ENCODE peak calls at places on chromosome 17, in nine cellular contexts. E, L, N, J, O, K, C, B and M are unnamed samples.

GRCh38 chr17:76004750-76005262 is 4.2 kb downstream of the CDK3 start:
- DNase-seq in E (no peak), L (no peak), N (no peak), J (no peak), O (no peak), K (no peak), C (no peak), B (no peak), M (no peak)

GRCh38 chr17:8647202-8647601 is 16.7 kb upstream of the MYH10 start:
- DNase-seq in E (no peak), L (no peak), N (no peak), J (no peak), O (no peak), K (no peak), C (no peak), B (no peak), M (no peak)

GRCh38 chr17:40297511-40297910 is 9.8 kb downstream of the CDC6 start:
- DNase-seq in E (no peak), L (no peak), N (no peak), J (no peak), O (no peak), K (no peak), C (no peak), B (no peak), M (no peak)

GRCh38 chr17:72730091-72730490 is 362.4 kb downstream of the SLC39A11 start:
- DNase-seq in E (no peak), L (no peak), N (no peak), J (no peak), O (no peak), K (peak), C (no peak), B (no peak), M (no peak)

GRCh38 chr17:19311421-19312215 is 50.9 kb downstream of the B9D1 start:
- DNase-seq in E (no peak), L (no peak), N (no peak), J (no peak), O (peak), K (no peak), C (no peak), B (no peak), M (no peak)

GRCh38 chr17:75919611-75920010 is 14.9 kb upstream of the MRPL38 start:
- DNase-seq in E (no peak), L (no peak), N (no peak), J (no peak), O (no peak), K (no peak), C (no peak), B (no peak), M (no peak)

GRCh38 chr17:78185981-78186688 is 717 bp downstream of the TK1 start:
- DNase-seq in E (no peak), L (peak), N (no peak), J (no peak), O (no peak), K (peak), C (peak), B (no peak), M (no peak)

GRCh38 chr17:75731716-75732498 is 10.6 kb downstream of the ITGB4 start:
- DNase-seq in E (no peak), L (no peak), N (no peak), J (no peak), O (no peak), K (no peak), C (no peak), B (no peak), M (no peak)

GRCh38 chr17:1030684-1031557 is 34.0 kb downstream of the TIMM22 start:
- DNase-seq in E (no peak), L (no peak), N (peak), J (no peak), O (no peak), K (no peak), C (peak), B (no peak), M (no peak)

GRCh38 chr17:62562656-62563055 is 64.8 kb upstream of the MRC2 start:
- DNase-seq in E (no peak), L (no peak), N (no peak), J (peak), O (no peak), K (peak), C (no peak), B (no peak), M (no peak)

GRCh38 chr17:27319536-27320221 is 25.8 kb downstream of the WSB1 start:
- DNase-seq in E (peak), L (peak), N (peak), J (no peak), O (peak), K (no peak), C (no peak), B (peak), M (peak)

GRCh38 chr17:31391496-31391949 is at the start of gene RAB11FIP4:
- DNase-seq in E (peak), L (no peak), N (peak), J (no peak), O (no peak), K (no peak), C (peak), B (no peak), M (no peak)

GRCh38 chr17:49832840-49833599 is 14.8 kb downstream of the TAC4 start:
- DNase-seq in E (no peak), L (no peak), N (no peak), J (no peak), O (no peak), K (no peak), C (no peak), B (no peak), M (no peak)

GRCh38 chr17:18025596-18026407 is 13.2 kb downstream of the ATPAF2 start:
- DNase-seq in E (no peak), L (no peak), N (no peak), J (no peak), O (no peak), K (no peak), C (no peak), B (no peak), M (no peak)

GRCh38 chr17:75512946-75513666 is 2.2 kb downstream of the CASKIN2 start:
- DNase-seq in E (no peak), L (no peak), N (no peak), J (no peak), O (no peak), K (no peak), C (no peak), B (no peak), M (no peak)

GRCh38 chr17:50187741-50188520 is 13.5 kb downstream of the COL1A1 start:
- DNase-seq in E (no peak), L (no peak), N (no peak), J (no peak), O (no peak), K (no peak), C (no peak), B (no peak), M (no peak)

GRCh38 chr17:57968456-57968855 is 13.2 kb upstream of the CUEDC1 start:
- DNase-seq in E (no peak), L (no peak), N (no peak), J (no peak), O (no peak), K (no peak), C (no peak), B (no peak), M (no peak)

GRCh38 chr17:68089881-68090280 is 54.3 kb downstream of the KPNA2 start:
- DNase-seq in E (peak), L (peak), N (no peak), J (no peak), O (peak), K (peak), C (no peak), B (no peak), M (no peak)

GRCh38 chr17:19718613-19719364 is 2.4 kb upstream of the SLC47A2 start:
- DNase-seq in E (no peak), L (peak), N (peak), J (no peak), O (no peak), K (peak), C (no peak), B (no peak), M (no peak)

GRCh38 chr17:67478266-67479118 is 101.4 kb downstream of the PITPNC1 start:
- DNase-seq in E (no peak), L (no peak), N (no peak), J (no peak), O (no peak), K (no peak), C (no peak), B (no peak), M (no peak)

GRCh38 chr17:78705071-78705470 is 77.0 kb downstream of the CYTH1 start:
- DNase-seq in E (no peak), L (no peak), N (no peak), J (no peak), O (no peak), K (no peak), C (no peak), B (no peak), M (no peak)

GRCh38 chr17:66304304-66305174 is 2.1 kb downstream of the PRKCA start:
- DNase-seq in E (no peak), L (no peak), N (no peak), J (no peak), O (no peak), K (peak), C (peak), B (no peak), M (no peak)

GRCh38 chr17:2034157-2034556 is 4.2 kb downstream of the DPH1 start:
- DNase-seq in E (no peak), L (no peak), N (no peak), J (no peak), O (no peak), K (no peak), C (no peak), B (no peak), M (no peak)

GRCh38 chr17:56471661-56472060 is 121.8 kb upstream of the NOG start:
- DNase-seq in E (no peak), L (no peak), N (no peak), J (no peak), O (no peak), K (no peak), C (no peak), B (no peak), M (no peak)

GRCh38 chr17:39787743-39788484 is 50.2 kb downstream of the GRB7 start:
- DNase-seq in E (no peak), L (no peak), N (no peak), J (no peak), O (no peak), K (no peak), C (no peak), B (no peak), M (no peak)

GRCh38 chr17:79843475-79843916 is 4.3 kb upstream of the CBX4 start:
- DNase-seq in E (no peak), L (no peak), N (peak), J (no peak), O (no peak), K (no peak), C (no peak), B (no peak), M (no peak)

GRCh38 chr17:18226284-18226945 is 980 bp downstream of the LLGL1 start:
- DNase-seq in E (no peak), L (no peak), N (no peak), J (no peak), O (no peak), K (no peak), C (no peak), B (no peak), M (no peak)

GRCh38 chr17:2292100-2292499 is 11.5 kb downstream of the SMG6 start:
- DNase-seq in E (no peak), L (no peak), N (no peak), J (peak), O (no peak), K (no peak), C (no peak), B (no peak), M (no peak)

GRCh38 chr17:27892542-27892865 is 661 bp downstream of the LYRM9 start:
- DNase-seq in E (no peak), L (no peak), N (no peak), J (no peak), O (no peak), K (no peak), C (no peak), B (no peak), M (no peak)

GRCh38 chr17:28404812-28405570 is 1.0 kb downstream of the SLC46A1 start:
- DNase-seq in E (peak), L (peak), N (peak), J (no peak), O (no peak), K (no peak), C (no peak), B (no peak), M (no peak)

GRCh38 chr17:65530985-65531507 is 30.4 kb downstream of the AXIN2 start:
- DNase-seq in E (no peak), L (no peak), N (no peak), J (peak), O (peak), K (no peak), C (peak), B (no peak), M (no peak)

GRCh38 chr17:28388106-28388505 is 16.6 kb downstream of the SARM1 start:
- DNase-seq in E (no peak), L (peak), N (no peak), J (no peak), O (no peak), K (no peak), C (no peak), B (no peak), M (no peak)

GRCh38 chr17:20225162-20226115 is 216.3 kb downstream of the SPECC1 start:
- DNase-seq in E (no peak), L (no peak), N (peak), J (no peak), O (no peak), K (peak), C (no peak), B (no peak), M (no peak)

GRCh38 chr17:1122681-1123396 is 56.9 kb downstream of the ABR start:
- DNase-seq in E (peak), L (peak), N (peak), J (peak), O (peak), K (peak), C (peak), B (peak), M (no peak)

GRCh38 chr17:46135879-46136562 is 57.2 kb downstream of the KANSL1 start:
- DNase-seq in E (no peak), L (no peak), N (no peak), J (no peak), O (no peak), K (no peak), C (no peak), B (no peak), M (no peak)

GRCh38 chr17:46140645-46141197 is 52.5 kb downstream of the KANSL1 start:
- DNase-seq in E (no peak), L (no peak), N (no peak), J (no peak), O (no peak), K (no peak), C (no peak), B (no peak), M (no peak)

GRCh38 chr17:46136820-46137219 is 56.4 kb downstream of the KANSL1 start:
- DNase-seq in E (no peak), L (no peak), N (no peak), J (no peak), O (no peak), K (no peak), C (no peak), B (no peak), M (no peak)

GRCh38 chr17:46139365-46140210 is 53.6 kb downstream of the KANSL1 start:
- DNase-seq in E (no peak), L (no peak), N (no peak), J (no peak), O (no peak), K (no peak), C (no peak), B (no peak), M (peak)

GRCh38 chr17:46138470-46138869 is 54.8 kb downstream of the KANSL1 start:
- DNase-seq in E (no peak), L (no peak), N (no peak), J (no peak), O (no peak), K (no peak), C (no peak), B (no peak), M (no peak)
- H3K4me3 ChIP-seq in E (no peak), L (no peak), N (no peak), J (no peak), O (no peak), K (no peak), C (no peak), B (no peak), M (no peak)

DNA sequence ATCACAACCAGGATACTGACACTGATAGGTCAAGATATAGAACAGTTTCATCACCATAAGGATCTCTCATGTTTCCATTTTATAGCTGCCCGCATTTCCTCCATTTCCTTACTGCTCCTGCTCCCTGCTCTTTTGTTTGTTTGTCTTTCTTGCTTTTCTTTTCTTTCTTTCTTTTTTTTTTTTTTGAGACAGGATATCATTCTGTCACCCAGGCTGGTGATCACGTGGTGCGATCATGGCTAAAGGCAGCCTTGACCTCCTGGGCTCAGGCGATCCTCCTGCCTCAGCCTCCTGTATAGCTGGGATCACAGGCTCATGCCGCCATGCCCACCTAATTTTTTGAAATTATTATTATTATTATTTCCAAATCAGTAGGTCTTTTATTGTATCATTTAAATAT is 31.7 kb downstream of the PRAC1 start:
- DNase-seq in E (no peak), L (no peak), N (no peak), J (no peak), O (no peak), K (no peak), C (no peak), B (no peak), M (no peak)
- TF ChIP-seq CTCF in E (no peak), L (no peak), N (no peak), J (no peak), O (no peak), K (no peak), C (no peak), B (no peak), M (no peak)

DNA sequence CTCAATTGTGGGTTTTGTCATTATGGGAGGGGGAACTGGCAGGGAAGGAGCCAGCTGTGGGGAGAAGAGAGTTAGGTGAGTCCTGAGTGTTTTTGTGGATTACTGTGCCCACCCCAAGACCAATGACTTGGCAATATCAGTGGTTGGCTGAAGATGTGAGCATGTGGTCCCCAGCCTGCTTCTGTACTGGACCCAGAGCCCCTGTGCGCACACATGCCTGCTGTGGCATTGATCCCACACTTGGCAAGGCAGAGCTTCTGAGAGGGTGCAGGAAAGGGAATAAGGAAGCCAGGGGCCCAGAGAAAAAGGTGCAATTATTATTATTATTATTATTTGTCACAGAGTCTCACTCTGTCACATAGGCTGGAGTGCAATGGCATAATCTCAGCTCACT is 1.3 kb downstream of the PRAC1 start:
- DNase-seq in E (no peak), L (no peak), N (no peak), J (no peak), O (no peak), K (no peak), C (no peak), B (no peak), M (no peak)
- H3K4me3 ChIP-seq in E (no peak), L (no peak), N (no peak), J (no peak), O (no peak), K (no peak), C (no peak), B (no peak), M (no peak)

DNA sequence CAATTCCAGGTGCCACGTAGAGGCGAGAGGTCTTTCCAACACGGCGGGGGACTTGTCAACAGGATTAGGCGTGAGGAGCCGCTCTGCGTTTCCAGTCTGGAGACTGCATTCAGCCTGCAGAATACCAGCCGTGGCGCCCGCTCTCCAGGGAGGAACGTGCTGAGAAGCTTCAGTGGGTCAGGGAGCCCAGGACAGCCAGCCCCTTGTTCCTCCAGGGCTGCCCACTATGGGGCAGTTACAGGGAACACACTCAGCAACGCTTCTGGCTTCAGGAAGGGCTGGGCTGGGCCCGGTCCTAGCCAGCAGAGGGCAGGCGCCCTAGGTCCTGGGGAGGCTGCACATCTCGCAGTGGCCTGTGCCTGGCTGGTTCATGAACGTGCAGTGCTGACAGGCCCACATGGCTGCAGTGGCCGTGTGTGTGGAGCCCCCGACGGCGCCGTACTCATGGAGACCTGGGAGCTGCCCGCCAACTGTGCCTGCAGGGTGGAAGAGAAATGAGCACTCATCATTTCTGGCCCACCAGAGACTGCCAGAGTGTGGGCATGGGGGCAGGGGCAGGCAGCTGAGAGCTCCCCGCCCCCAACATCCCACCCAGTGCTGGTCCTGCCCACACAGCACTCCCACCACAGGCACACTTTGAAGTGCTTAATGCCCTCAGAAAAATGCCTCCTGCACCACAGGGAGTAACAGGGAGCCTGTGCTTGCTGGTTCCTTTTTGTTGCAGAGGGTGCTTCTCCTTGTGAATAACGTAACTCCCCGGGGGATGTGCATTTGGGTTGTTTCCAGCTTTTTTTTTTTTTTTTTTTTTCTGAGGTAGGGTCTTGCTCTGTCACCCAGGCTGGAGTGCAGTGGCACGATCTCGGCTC is 7.0 kb upstream of the FAAP100 start:
- DNase-seq in E (no peak), L (no peak), N (no peak), J (no peak), O (no peak), K (peak), C (peak), B (no peak), M (no peak)
- TF ChIP-seq CTCF in E (no peak), L (no peak), N (peak), J (peak), O (no peak), K (peak), C (peak), B (no peak), M (peak)

DNA sequence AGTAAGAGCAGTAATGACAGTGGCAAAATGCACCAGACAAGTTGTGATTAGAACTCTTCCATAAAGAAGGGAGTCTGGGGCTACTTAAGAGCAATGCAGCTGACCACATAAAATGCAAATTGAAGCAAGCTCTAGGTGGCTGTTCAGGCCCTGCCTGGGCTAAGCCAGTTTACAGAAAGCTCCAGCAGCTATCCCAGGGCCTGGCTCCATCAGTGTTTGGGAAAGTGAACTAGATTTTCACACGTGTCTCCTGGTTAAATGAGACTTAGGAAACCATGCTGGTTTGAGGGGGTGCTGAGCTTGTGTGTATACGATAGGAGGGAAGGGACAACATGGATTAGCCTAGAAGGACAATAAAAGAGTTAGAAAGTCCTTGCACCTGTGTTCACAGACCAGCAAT is 2.2 kb upstream of the MAP2K6 start:
- DNase-seq in E (no peak), L (no peak), N (no peak), J (no peak), O (no peak), K (no peak), C (peak), B (no peak), M (no peak)
- H3K4me3 ChIP-seq in E (no peak), L (no peak), N (no peak), J (no peak), O (no peak), K (no peak), C (no peak), B (no peak), M (no peak)